ENCODE peak calls at places on chromosomes 7 and 10, in six cellular contexts. Z is T-helper 17 cell, X is epithelial cell of prostate, Q is nucleus accumbens, D is IMR-90, T is aorta. J is an unnamed sample.

GRCh38 chr7:70400829-70401380 is 731.0 kb upstream of the GALNT17 start:
- DNase-seq in Z (no peak), X (no peak), Q (no peak), D (no peak), T (no peak), J (no peak)

GRCh38 chr7:33157311-33157710 is 27.9 kb downstream of the BBS9 start:
- DNase-seq in Z (no peak), X (no peak), Q (no peak), D (peak), T (no peak), J (no peak)

GRCh38 chr7:131509781-131510180 is 46.6 kb downstream of the PODXL start:
- DNase-seq in Z (no peak), X (no peak), Q (no peak), D (no peak), T (no peak), J (no peak)

GRCh38 chr7:73718905-73719805 is at the start of gene STX1A:
- DNase-seq in Z (peak), X (no peak), Q (peak), D (peak), T (peak), J (peak)

GRCh38 chr7:33973235-33974015 is 68.1 kb downstream of the BMPER start:
- DNase-seq in Z (no peak), X (no peak), Q (no peak), D (peak), T (no peak), J (no peak)

GRCh38 chr10:69278446-69278963 is at the start of gene HK1:
- DNase-seq in Z (no peak), X (no peak), Q (no peak), D (no peak), T (peak), J (no peak)

GRCh38 chr7:150978136-150978789 is at the start of gene KCNH2:
- DNase-seq in Z (peak), X (no peak), Q (peak), D (no peak), T (no peak), J (no peak)

GRCh38 chr10:93463723-93464511 is 18.2 kb downstream of the MYOF start:
- DNase-seq in Z (no peak), X (no peak), Q (no peak), D (peak), T (peak), J (no peak)

GRCh38 chr10:13481690-13482089 is 47.1 kb downstream of the BEND7 start:
- DNase-seq in Z (no peak), X (no peak), Q (no peak), D (no peak), T (no peak), J (no peak)

J was measured in T-helper 1 cell.